ENCODE peak calls at places on chromosomes 4 and X, in seven cellular contexts. N is A172; Q is stimulated activated CD4-positive, alpha-beta T cell treated with anti-CD3 and anti-CD28 coated beads, Interleukin-2, amount 100 ng/mL, for 48 hours; M is NCI-H1694 treated with DMSO at 0.1 percent for 48 hours; S is endothelial cell; Y is activated CD4-positive, alpha-beta T cell treated with anti-CD3 and anti-CD28 coated beads for 4 hours; K is T-helper 2 cell. X is an unnamed sample.
A peak's percentile ranks its signal among the peaks of the same experiment; 100 is the strongest.

GRCh38 chr4:75895744-75896314 is 6.4 kb downstream of the PPEF2 start:
- DNase-seq in Q (no peak), K (no peak), Y (no peak), N (no peak), M (peak; percentile 26), S (no peak), X (no peak)

GRCh38 chrX:10077425-10078188 is 79.2 kb upstream of the CLCN4 start:
- DNase-seq in Q (no peak), K (no peak), Y (no peak), M (no peak), N (no peak), S (no peak), X (no peak)

GRCh38 chr4:169621754-169622481 is 1.5 kb downstream of the CLCN3 start:
- DNase-seq in M (peak; percentile 16), Q (no peak), K (no peak), S (no peak), N (peak; percentile 36), Y (peak; percentile 27), X (no peak)

GRCh38 chr4:153809916-153810810 is 21.3 kb upstream of the SFRP2 start:
- DNase-seq in S (no peak), M (no peak), K (no peak), Q (no peak), N (peak; percentile 25), Y (no peak), X (no peak)

GRCh38 chr4:113637363-113637762 is 124.2 kb downstream of the CAMK2D start:
- DNase-seq in K (no peak), N (peak; percentile 40), M (no peak), S (no peak), Y (no peak), Q (no peak), X (no peak)

GRCh38 chr4:37528161-37528560 is 158.0 kb downstream of the RELL1 start:
- DNase-seq in S (no peak), M (no peak), Y (no peak), Q (no peak), N (no peak), K (no peak), X (peak; percentile 51)

GRCh38 chr4:30836231-30836630 is 116.1 kb downstream of the PCDH7 start:
- DNase-seq in S (no peak), Q (no peak), K (no peak), N (no peak), M (no peak), Y (no peak), X (no peak)

GRCh38 chr4:25859429-25860148 is 3.2 kb downstream of the SEL1L3 start:
- DNase-seq in M (no peak), Q (no peak), Y (peak; percentile 26), S (no peak), K (no peak), N (no peak), X (no peak)

GRCh38 chrX:147900349-147900748 is 11.4 kb upstream of the FMR1 start:
- DNase-seq in S (no peak), M (no peak), Q (no peak), Y (no peak), N (peak; percentile 5), K (no peak), X (peak; percentile 15)

GRCh38 chr4:14742054-14742453 is 260.2 kb upstream of the CPEB2 start:
- DNase-seq in N (no peak), M (no peak), Q (no peak), Y (no peak), S (no peak), K (no peak), X (no peak)

GRCh38 chr4:70902577-70903281 is 560 bp downstream of the MOB1B start:
- DNase-seq in S (no peak), Y (no peak), N (no peak), K (peak; percentile 7), M (no peak), Q (peak; percentile 17), X (peak; percentile 41)

GRCh38 chrX:63506320-63506719 is 155.2 kb upstream of the SPIN4 start:
- DNase-seq in M (no peak), Y (no peak), N (peak; percentile 18), K (no peak), S (no peak), Q (no peak), X (peak; percentile 24)

GRCh38 chr4:6695660-6696581 is 2.2 kb downstream of the S100P start:
- DNase-seq in Y (peak; percentile 43), Q (no peak), K (peak; percentile 23), M (no peak), S (no peak), N (no peak), X (peak; percentile 94)

GRCh38 chr4:19009886-19010285 is 988.3 kb upstream of the LCORL start:
- DNase-seq in S (no peak), Y (no peak), M (no peak), Q (no peak), K (no peak), N (no peak), X (no peak)

GRCh38 chr4:184217569-184218131 is at the start of gene ENPP6:
- DNase-seq in Y (no peak), N (no peak), M (no peak), K (no peak), Q (no peak), S (no peak), X (no peak)

GRCh38 chr4:169070071-169070894 is 60.2 kb upstream of the CBR4 start:
- DNase-seq in N (peak; percentile 90), S (no peak), K (no peak), Q (no peak), M (no peak), Y (no peak), X (peak; percentile 90)

GRCh38 chr4:77852892-77853495 is 9.6 kb upstream of the MRPL1 start:
- DNase-seq in Q (peak; percentile 43), K (peak; percentile 40), S (no peak), M (no peak), N (no peak), Y (peak; percentile 51), X (no peak)

X was measured in Caco-2.